ENCODE peak calls at places on chromosome 9, in ten cellular contexts. G is heart right ventricle, N is prostate gland, P is kidney epithelial cell, B is heart left ventricle, D is adrenal gland, V is A549, H is OCI-LY7, C is suprapubic skin, A is fibroblast of the aortic adventitia. W is an unnamed sample.

GRCh38 chr9:88995627-88996026 is 4.4 kb downstream of the S1PR3 start:
- DNase-seq in V (no peak), N (no peak), P (no peak), B (no peak), H (no peak), C (no peak), A (no peak), D (no peak), G (no peak), W (no peak)

GRCh38 chr9:130536594-130537215 is 42.7 kb upstream of the FUBP3 start:
- DNase-seq in N (no peak), D (no peak), A (no peak), B (no peak), P (no peak), V (no peak), G (no peak), H (no peak), C (no peak), W (no peak)

GRCh38 chr9:61666310-61666709 is 476.5 kb downstream of the SPATA31A7 start:
- DNase-seq in N (no peak), A (no peak), B (no peak), G (no peak), C (no peak), P (no peak), D (no peak), H (no peak), V (no peak), W (no peak)

GRCh38 chr9:16206560-16206959 is 653.7 kb downstream of the CCDC171 start:
- DNase-seq in A (no peak), G (no peak), P (no peak), V (no peak), N (no peak), D (no peak), C (no peak), B (no peak), H (no peak), W (no peak)

GRCh38 chr9:15138357-15138686 is 168.7 kb downstream of the TTC39B start:
- DNase-seq in D (no peak), V (no peak), N (no peak), H (no peak), A (no peak), B (no peak), P (no peak), G (no peak), C (no peak), W (no peak)

GRCh38 chr9:19516348-19516747 is 107.5 kb downstream of the ACER2 start:
- DNase-seq in B (no peak), C (no peak), G (no peak), D (no peak), H (no peak), V (no peak), A (no peak), N (no peak), P (no peak), W (no peak)

GRCh38 chr9:34454571-34455065 is 3.8 kb downstream of the FAM219A start:
- DNase-seq in V (peak), B (peak), N (no peak), A (peak), P (no peak), D (peak), G (peak), C (no peak), H (no peak), W (no peak)

GRCh38 chr9:132546148-132547051 is 36.0 kb upstream of the BARHL1 start:
- DNase-seq in B (peak), G (peak), D (no peak), V (peak), A (peak), C (no peak), P (no peak), N (no peak), H (peak), W (no peak)

GRCh38 chr9:89386206-89386605 is 67.9 kb downstream of the SECISBP2 start:
- DNase-seq in A (no peak), D (no peak), B (no peak), N (no peak), V (no peak), C (no peak), H (no peak), P (no peak), G (no peak), W (no peak)

GRCh38 chr9:4366649-4367330 is 66.9 kb upstream of the GLIS3 start:
- DNase-seq in G (no peak), N (no peak), H (peak), A (peak), B (peak), D (peak), V (peak), P (no peak), C (no peak), W (no peak)

GRCh38 chr9:90420714-90421513 is 221.7 kb downstream of the DIRAS2 start:
- DNase-seq in P (no peak), H (no peak), A (no peak), B (no peak), C (no peak), D (no peak), G (no peak), N (no peak), V (no peak), W (no peak)

GRCh38 chr9:35436940-35437339 is 53.0 kb upstream of the RUSC2 start:
- DNase-seq in V (no peak), N (no peak), D (no peak), H (no peak), A (no peak), C (no peak), P (no peak), G (no peak), B (no peak), W (no peak)

GRCh38 chr9:132731230-132731629 is 61.0 kb downstream of the GTF3C4 start:
- DNase-seq in G (no peak), P (no peak), B (no peak), N (no peak), H (no peak), D (no peak), A (no peak), C (no peak), V (no peak), W (no peak)

GRCh38 chr9:128358861-128359260 is 12.3 kb upstream of the URM1 start:
- DNase-seq in H (no peak), P (no peak), C (no peak), D (no peak), V (no peak), A (no peak), B (no peak), N (no peak), G (no peak), W (no peak)

GRCh38 chr9:93572636-93573035 is 3.7 kb upstream of the PHF2 start:
- DNase-seq in B (no peak), H (no peak), P (no peak), C (no peak), G (no peak), D (no peak), A (no peak), N (no peak), V (no peak), W (no peak)

GRCh38 chr9:93177676-93178075 is 6.3 kb upstream of the WNK2 start:
- DNase-seq in C (no peak), V (no peak), B (no peak), N (no peak), A (no peak), G (no peak), D (no peak), H (no peak), P (no peak), W (no peak)

GRCh38 chr9:27184556-27185351 is 75.7 kb downstream of the TEK start:
- DNase-seq in G (peak), A (peak), P (no peak), H (no peak), D (no peak), V (no peak), C (no peak), B (peak), N (no peak), W (no peak)

GRCh38 chr9:38171926-38172325 is 102.9 kb upstream of the SHB start:
- DNase-seq in G (no peak), N (no peak), A (no peak), P (no peak), V (no peak), H (no peak), B (no peak), C (no peak), D (no peak), W (no peak)

GRCh38 chr9:120861935-120862334 is 15.1 kb downstream of the PHF19 start:
- DNase-seq in G (no peak), H (no peak), V (no peak), C (no peak), N (no peak), A (no peak), P (no peak), B (no peak), D (no peak), W (no peak)

GRCh38 chr9:120864719-120865118 is 12.3 kb downstream of the PHF19 start:
- DNase-seq in N (no peak), D (no peak), V (no peak), H (no peak), G (no peak), C (no peak), P (no peak), B (no peak), A (no peak), W (no peak)

GRCh38 chr9:120862452-120862851 is 14.5 kb downstream of the PHF19 start:
- DNase-seq in P (no peak), C (no peak), N (no peak), D (no peak), A (no peak), G (no peak), H (no peak), B (no peak), V (no peak), W (no peak)

GRCh38 chr9:120866651-120867050 is 10.3 kb downstream of the PHF19 start:
- DNase-seq in D (no peak), C (no peak), P (no peak), A (no peak), H (no peak), V (no peak), G (no peak), B (no peak), N (no peak), W (no peak)

DNA sequence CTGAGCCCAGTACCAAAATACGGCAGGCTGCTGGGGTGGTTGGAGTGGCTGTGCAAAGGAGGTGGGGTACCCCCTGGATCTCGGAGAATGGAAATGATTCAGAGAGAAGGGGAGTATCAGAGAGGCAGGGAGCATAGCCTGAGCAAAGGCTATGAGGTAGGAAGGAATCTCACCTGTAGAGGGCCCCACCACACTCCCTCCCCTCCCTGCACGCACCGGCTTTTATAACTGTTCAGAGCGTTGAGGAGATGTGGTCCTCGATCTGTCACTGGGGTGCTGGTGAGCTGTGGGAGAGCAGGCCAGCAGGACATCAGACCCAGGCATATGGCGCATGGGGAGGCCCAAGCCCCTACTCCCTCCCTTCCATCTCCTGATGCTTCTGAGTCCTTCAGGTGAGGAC is 13.2 kb downstream of the PHF19 start:
- DNase-seq in D (no peak), H (no peak), V (no peak), A (no peak), C (no peak), N (no peak), B (no peak), P (no peak), G (no peak), W (no peak)
- TF ChIP-seq CTCF in D (no peak), H (peak), V (no peak), A (no peak), C (no peak), N (no peak), B (no peak), P (no peak), G (no peak), W (peak)

DNA sequence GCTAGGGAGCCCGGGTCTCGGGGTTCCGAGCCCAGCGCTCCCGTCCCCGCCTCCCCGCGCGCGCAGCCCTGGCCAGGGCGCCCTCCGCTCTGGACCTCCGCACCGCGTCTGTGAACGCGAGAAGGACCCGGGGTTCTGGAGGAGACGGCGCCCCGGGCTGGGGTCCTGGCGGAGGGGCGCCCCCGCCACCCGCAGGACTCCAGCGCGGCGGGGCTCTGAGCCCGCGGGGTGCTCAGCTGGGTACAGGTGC is 431 bp downstream of the TMOD1 start:
- DNase-seq in G (no peak), P (no peak), N (no peak), D (no peak), V (no peak), A (no peak), H (no peak), B (no peak), C (no peak), W (no peak)
- H3K4me3 ChIP-seq in G (peak), P (peak), N (peak), D (peak), V (peak), A (peak), H (no peak), B (peak), C (peak), W (peak)

GRCh38 chr9:75147638-75148037 is 59.3 kb downstream of the OSTF1 start:
- DNase-seq in V (no peak), B (no peak), D (no peak), N (no peak), G (no peak), P (no peak), H (no peak), A (peak), C (no peak), W (no peak)
- TF ChIP-seq CTCF in V (no peak), B (no peak), D (no peak), N (no peak), G (no peak), P (no peak), H (no peak), A (no peak), C (no peak), W (no peak)

GRCh38 chr9:1978941-1979340 is 36.2 kb upstream of the SMARCA2 start:
- DNase-seq in C (peak), D (no peak), H (no peak), N (no peak), B (no peak), G (no peak), P (no peak), A (peak), V (no peak), W (peak)
- H3K4me3 ChIP-seq in C (no peak), D (no peak), H (no peak), N (no peak), B (no peak), G (no peak), P (no peak), A (no peak), V (no peak), W (no peak)

GRCh38 chr9:136625101-136626065 is 37.3 kb upstream of the EGFL7 start:
- DNase-seq in H (no peak), G (peak), B (peak), D (peak), P (no peak), C (no peak), A (peak), N (peak), V (peak), W (no peak)
- TF ChIP-seq CTCF in H (no peak), G (peak), B (peak), D (peak), P (peak), C (no peak), A (peak), N (peak), V (peak), W (peak)

DNA sequence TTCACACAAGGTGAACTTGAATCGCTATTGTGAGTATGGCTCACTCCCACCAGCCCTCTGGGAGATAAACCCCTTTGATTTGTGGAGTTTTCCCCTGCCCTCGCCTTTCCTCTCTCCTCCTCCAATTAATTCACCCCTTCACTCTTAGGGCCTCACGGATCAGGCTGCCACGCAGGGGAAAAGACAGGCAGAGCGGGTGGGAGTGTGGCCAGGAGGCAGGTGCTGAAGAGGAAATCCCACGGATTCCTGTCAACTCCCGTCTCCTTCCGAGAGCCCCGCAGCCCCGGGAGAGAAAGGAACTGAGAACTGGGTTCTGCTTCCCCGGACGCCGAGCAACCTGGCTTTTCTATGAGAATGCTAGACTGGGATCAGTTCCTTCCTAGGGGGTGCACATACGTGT is 314.6 kb upstream of the TLE4 start:
- DNase-seq in P (no peak), C (no peak), N (no peak), D (no peak), G (no peak), H (no peak), B (no peak), A (no peak), V (no peak), W (no peak)
- H3K4me3 ChIP-seq in P (peak), C (peak), N (peak), D (no peak), G (no peak), H (no peak), B (peak), A (no peak), V (no peak), W (peak)